ENCODE peak calls at places on chromosomes 12 and 14, in eight cellular contexts. N is dorsolateral prefrontal cortex; G is CD8-positive, alpha-beta T cell; H is tibial artery; R is lung; Y is Peyer's patch; S is IMR-90; F is right lobe of liver. B is an unnamed sample.
A peak's percentile ranks its signal among the peaks of the same experiment; 100 is the strongest.

GRCh38 chr12:85280138-85280983 is at the start of gene ALX1:
- DNase-seq in N (no peak), G (no peak), H (peak; percentile 70), R (no peak), Y (peak; percentile 67), S (peak; percentile 4), F (no peak), B (peak; percentile 9)

GRCh38 chr12:108117902-108118301 is 11.2 kb upstream of the WSCD2 start:
- DNase-seq in N (no peak), G (no peak), H (no peak), R (no peak), Y (no peak), S (no peak), F (no peak), B (no peak)

GRCh38 chr12:109255377-109255776 is 53.7 kb downstream of the FOXN4 start:
- DNase-seq in N (no peak), G (no peak), H (no peak), R (no peak), Y (no peak), S (peak; percentile 21), F (no peak), B (no peak)

GRCh38 chr12:112599871-112600270 is 181.1 kb downstream of the PTPN11 start:
- DNase-seq in N (no peak), G (no peak), H (no peak), R (no peak), Y (no peak), S (no peak), F (peak; percentile 44), B (no peak)

GRCh38 chr12:106282457-106283097 is 20.0 kb upstream of the TCP11L2 start:
- DNase-seq in N (no peak), G (peak; percentile 64), H (no peak), R (peak; percentile 61), Y (no peak), S (peak; percentile 55), F (peak; percentile 73), B (peak; percentile 57)

GRCh38 chr12:107580750-107581529 is 104.7 kb upstream of the PWP1 start:
- DNase-seq in N (no peak), G (no peak), H (no peak), R (no peak), Y (no peak), S (no peak), F (no peak), B (no peak)

GRCh38 chr14:68328509-68328908 is 464.4 kb downstream of the ZFP36L1 start:
- DNase-seq in N (no peak), G (no peak), H (no peak), R (no peak), Y (no peak), S (no peak), F (no peak), B (no peak)

GRCh38 chr12:52698634-52699340 is 4.5 kb downstream of the KRT77 start:
- DNase-seq in N (no peak), G (no peak), H (no peak), R (no peak), Y (no peak), S (no peak), F (no peak), B (no peak)

GRCh38 chr12:63916561-63917476 is 72.3 kb downstream of the SRGAP1 start:
- DNase-seq in N (no peak), G (no peak), H (no peak), R (no peak), Y (no peak), S (peak; percentile 64), F (no peak), B (no peak)

GRCh38 chr14:102050625-102051024 is 36.2 kb downstream of the HSP90AA1 start:
- DNase-seq in N (no peak), G (no peak), H (no peak), R (no peak), Y (no peak), S (peak; percentile 82), F (no peak), B (no peak)

GRCh38 chr14:84453541-84453940 is 1076.4 kb upstream of the FLRT2 start:
- DNase-seq in N (no peak), G (no peak), H (no peak), R (no peak), Y (no peak), S (no peak), F (no peak), B (no peak)

GRCh38 chr12:29216797-29217583 is 67.9 kb downstream of the FAR2 start:
- DNase-seq in N (no peak), G (no peak), H (no peak), R (no peak), Y (no peak), S (no peak), F (no peak), B (no peak)

GRCh38 chr12:49623142-49623899 is at the start of gene PRPF40B:
- DNase-seq in N (peak; percentile 92), G (peak; percentile 90), H (peak; percentile 93), R (peak; percentile 85), Y (peak; percentile 91), S (peak; percentile 73), F (peak; percentile 92), B (peak; percentile 91)

GRCh38 chr12:49619286-49619685 is 4.1 kb upstream of the PRPF40B start:
- DNase-seq in N (no peak), G (no peak), H (no peak), R (no peak), Y (no peak), S (peak; percentile 29), F (no peak), B (no peak)

GRCh38 chr12:49622501-49623141 is 740 bp upstream of the PRPF40B start:
- DNase-seq in N (no peak), G (peak; percentile 69), H (no peak), R (no peak), Y (peak; percentile 68), S (peak; percentile 3), F (peak; percentile 66), B (peak; percentile 47)

GRCh38 chr12:49624919-49625577 is 1.7 kb downstream of the PRPF40B start:
- DNase-seq in N (no peak), G (no peak), H (no peak), R (no peak), Y (no peak), S (peak; percentile 72), F (no peak), B (no peak)

DNA sequence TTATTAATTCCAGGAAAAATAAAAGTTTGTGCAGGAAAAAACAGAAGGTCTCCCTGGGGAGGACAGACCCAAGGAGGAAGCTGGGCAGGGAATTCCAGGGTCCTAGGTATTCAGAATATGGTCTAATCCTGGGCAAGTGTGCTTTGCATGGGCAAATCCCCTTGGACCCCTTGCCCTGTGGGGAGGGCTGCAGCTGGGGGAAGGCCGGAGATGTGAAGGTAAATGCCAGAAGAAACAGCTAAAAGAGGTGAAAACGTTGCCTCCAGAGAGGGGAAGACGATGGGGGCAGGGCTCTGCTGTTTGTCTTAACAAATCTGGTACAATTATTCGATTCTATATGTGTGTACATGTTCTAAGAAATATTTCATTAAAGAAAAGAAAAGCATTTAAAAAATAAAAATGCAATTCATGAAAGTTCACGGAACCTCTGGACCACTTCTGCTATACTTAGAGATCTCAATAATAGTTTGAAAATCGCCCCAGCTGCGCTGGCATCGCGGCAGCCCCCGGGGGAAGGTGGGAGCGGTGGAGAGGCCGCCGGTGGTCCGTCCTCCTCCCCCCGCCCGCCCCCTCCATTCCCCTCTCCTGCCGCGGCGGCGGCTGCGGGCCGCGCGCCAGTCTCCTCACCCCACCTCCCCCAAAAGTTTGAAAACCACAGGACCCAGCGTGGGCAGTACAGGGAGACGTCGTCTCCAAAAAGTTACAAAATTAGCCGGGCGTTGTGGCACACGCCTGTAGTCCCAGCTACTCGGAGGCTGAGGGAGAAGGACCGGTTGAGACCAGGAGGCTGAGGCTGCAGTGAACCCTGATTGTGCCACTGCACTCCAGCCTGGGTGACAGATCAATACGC is 1.5 kb upstream of the PRPF40B start:
- DNase-seq in N (no peak), G (no peak), H (no peak), R (no peak), Y (no peak), S (no peak), F (no peak), B (no peak)
- H3K27ac ChIP-seq in N (peak overlapping the region; percentile 91), G (peak overlapping the region; percentile 63), H (peak overlapping the region; percentile 89), R (peak overlapping the region; percentile 81), Y (peak overlapping the region; percentile 80), S (peak overlapping the region; percentile 11), F (peak overlapping the region; percentile 87), B (peak overlapping the region; percentile 76)

GRCh38 chr12:6553051-6553868 is 2.6 kb downstream of the IFFO1 start:
- DNase-seq in N (peak; percentile 66), G (no peak), H (peak; percentile 88), R (no peak), Y (no peak), S (peak; percentile 73), F (no peak), B (no peak)
- H3K4me3 ChIP-seq in N (peak overlapping the region; percentile 99), G (no peak overlapping the region), H (peak overlapping the region; percentile 93), R (no peak overlapping the region), Y (peak overlapping the region; percentile 17), S (no peak overlapping the region), F (no peak overlapping the region), B (peak overlapping the region; percentile 76)

DNA sequence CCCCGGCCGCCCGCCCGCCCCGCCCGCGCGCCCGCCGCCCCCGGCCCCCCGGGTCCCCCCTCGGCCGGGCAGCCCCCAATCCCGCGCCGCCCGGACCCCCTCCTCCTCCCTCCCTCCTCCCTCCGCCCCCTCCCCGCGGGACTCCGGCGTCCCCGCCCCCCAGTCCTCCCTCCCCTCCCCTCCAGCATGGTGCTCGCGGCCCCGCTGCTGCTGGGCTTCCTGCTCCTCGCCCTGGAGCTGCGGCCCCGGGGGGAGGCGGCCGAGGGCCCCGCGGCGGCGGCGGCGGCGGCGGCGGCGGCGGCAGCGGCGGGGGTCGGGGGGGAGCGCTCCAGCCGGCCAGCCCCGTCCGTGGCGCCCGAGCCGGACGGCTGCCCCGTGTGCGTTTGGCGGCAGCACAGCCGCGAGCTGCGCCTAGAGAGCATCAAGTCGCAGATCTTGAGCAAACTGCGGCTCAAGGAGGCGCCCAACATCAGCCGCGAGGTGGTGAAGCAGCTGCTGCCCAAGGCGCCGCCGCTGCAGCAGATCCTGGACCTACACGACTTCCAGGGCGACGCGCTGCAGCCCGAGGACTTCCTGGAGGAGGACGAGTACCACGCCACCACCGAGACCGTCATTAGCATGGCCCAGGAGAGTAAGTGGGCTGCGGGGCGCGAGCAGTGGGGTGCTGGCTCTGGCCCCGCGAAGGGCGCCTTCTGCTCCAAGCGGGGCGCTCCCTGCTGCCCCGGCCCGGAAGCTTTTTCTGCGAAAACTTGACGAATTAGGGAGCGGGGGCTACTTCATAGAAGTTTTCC is 404 bp downstream of the GDF11 start:
- DNase-seq in N (peak; percentile 52), G (peak; percentile 75), H (peak; percentile 69), R (no peak), Y (peak; percentile 71), S (peak; percentile 68), F (no peak), B (peak; percentile 65)
- TF ChIP-seq CTCF in N (no peak), G (no peak), H (no peak), R (no peak), Y (peak; percentile 4), S (peak; percentile 5), F (no peak), B (no peak)

GRCh38 chr12:119239040-119239439 is 60.3 kb downstream of the HSPB8 start:
- DNase-seq in N (no peak), G (no peak), H (no peak), R (no peak), Y (no peak), S (no peak), F (no peak), B (no peak)
- H3K27ac ChIP-seq in N (no peak overlapping the region), G (no peak overlapping the region), H (no peak overlapping the region), R (no peak overlapping the region), Y (no peak overlapping the region), S (no peak overlapping the region), F (no peak overlapping the region), B (no peak overlapping the region)

B was measured in transverse colon.